ENCODE peak calls at places on chromosomes 12 and 14, in ten cellular contexts. Z, E, T, J, M, I, R, A, P and G are unnamed samples.

GRCh38 chr12:64685605-64686004 is 73.6 kb downstream of the GNS start:
- DNase-seq in Z (no peak), E (no peak), T (no peak), J (no peak), M (no peak), I (no peak), R (no peak), A (no peak), P (no peak), G (no peak)

GRCh38 chr12:57235012-57235727 is 5.7 kb downstream of the SHMT2 start:
- DNase-seq in Z (no peak), E (peak; percentile 77), T (peak; percentile 87), J (peak; percentile 63), M (no peak), I (no peak), R (peak; percentile 53), A (no peak), P (peak; percentile 45), G (no peak)

GRCh38 chr14:49303952-49304516 is 282.1 kb downstream of the RPS29 start:
- DNase-seq in Z (no peak), E (no peak), T (no peak), J (no peak), M (peak; percentile 23), I (no peak), R (no peak), A (no peak), P (no peak), G (peak; percentile 25)

GRCh38 chr12:11661491-11662085 is 12.1 kb downstream of the ETV6 start:
- DNase-seq in Z (no peak), E (peak; percentile 67), T (no peak), J (no peak), M (no peak), I (no peak), R (no peak), A (no peak), P (no peak), G (no peak)

GRCh38 chr14:76918751-76919421 is 92.7 kb downstream of the LRRC74A start:
- DNase-seq in Z (no peak), E (peak; percentile 97), T (peak; percentile 98), J (peak; percentile 24), M (peak; percentile 98), I (peak; percentile 94), R (peak; percentile 97), A (peak; percentile 88), P (peak; percentile 94), G (peak; percentile 99)

GRCh38 chr14:74712499-74713394 is at the start of the genes AREL1 and FCF1:
- DNase-seq in Z (peak; percentile 90), E (peak; percentile 80), T (peak; percentile 78), J (peak; percentile 90), M (peak; percentile 78), I (peak; percentile 82), R (peak; percentile 78), A (peak; percentile 92), P (peak; percentile 79), G (peak; percentile 98)

GRCh38 chr14:100065942-100066574 is 836 bp downstream of the EVL start:
- DNase-seq in Z (peak; percentile 91), E (peak; percentile 41), T (no peak), J (no peak), M (no peak), I (peak; percentile 47), R (no peak), A (peak; percentile 91), P (no peak), G (no peak)

GRCh38 chr14:50335389-50335788 is 23.3 kb downstream of the DMAC2L start:
- DNase-seq in Z (no peak), E (no peak), T (peak; percentile 51), J (peak; percentile 13), M (no peak), I (no peak), R (peak; percentile 36), A (peak; percentile 61), P (no peak), G (no peak)

GRCh38 chr12:1592444-1593231 is 1.7 kb downstream of the FBXL14 start:
- DNase-seq in Z (peak; percentile 83), E (no peak), T (peak; percentile 56), J (no peak), M (no peak), I (peak; percentile 56), R (no peak), A (peak; percentile 76), P (peak; percentile 47), G (peak; percentile 68)

GRCh38 chr12:21940972-21941521 is at the start of gene ABCC9:
- DNase-seq in Z (no peak), E (peak; percentile 28), T (peak; percentile 73), J (no peak), M (peak; percentile 52), I (peak; percentile 59), R (peak; percentile 72), A (no peak), P (peak; percentile 51), G (peak; percentile 73)

GRCh38 chr12:127455347-127456265 is 811.4 kb upstream of the TMEM132C start:
- DNase-seq in Z (no peak), E (no peak), T (no peak), J (no peak), M (no peak), I (no peak), R (no peak), A (no peak), P (no peak), G (peak; percentile 48)

GRCh38 chr12:98352835-98353234 is 162.6 kb upstream of the TMPO start:
- DNase-seq in Z (no peak), E (no peak), T (no peak), J (no peak), M (no peak), I (no peak), R (no peak), A (no peak), P (no peak), G (no peak)

GRCh38 chr14:69044965-69045555 is 66.0 kb upstream of the ACTN1 start:
- DNase-seq in Z (no peak), E (no peak), T (peak; percentile 68), J (no peak), M (peak; percentile 44), I (no peak), R (peak; percentile 53), A (no peak), P (no peak), G (peak; percentile 76)

GRCh38 chr12:42144174-42144423 is 575 bp downstream of the GXYLT1 start:
- DNase-seq in Z (peak; percentile 39), E (no peak), T (no peak), J (no peak), M (peak; percentile 29), I (no peak), R (no peak), A (no peak), P (no peak), G (no peak)

GRCh38 chr12:107353312-107353711 is 260.0 kb upstream of the CRY1 start:
- DNase-seq in Z (no peak), E (no peak), T (no peak), J (no peak), M (no peak), I (no peak), R (no peak), A (no peak), P (no peak), G (no peak)

GRCh38 chr12:107352347-107353081 is 259.2 kb upstream of the CRY1 start:
- DNase-seq in Z (no peak), E (no peak), T (no peak), J (peak; percentile 92), M (no peak), I (no peak), R (no peak), A (no peak), P (no peak), G (no peak)

GRCh38 chr12:107351109-107351508 is 257.8 kb upstream of the CRY1 start:
- DNase-seq in Z (no peak), E (no peak), T (no peak), J (no peak), M (no peak), I (no peak), R (no peak), A (no peak), P (no peak), G (no peak)

GRCh38 chr12:107349839-107350238 is 256.5 kb upstream of the CRY1 start:
- DNase-seq in Z (no peak), E (no peak), T (no peak), J (peak; percentile 76), M (no peak), I (no peak), R (no peak), A (no peak), P (no peak), G (no peak)

GRCh38 chr12:107351716-107352115 is 258.4 kb upstream of the CRY1 start:
- DNase-seq in Z (no peak), E (no peak), T (no peak), J (no peak), M (no peak), I (no peak), R (no peak), A (no peak), P (no peak), G (no peak)
- H3K4me1 ChIP-seq in Z (peaks cover 35% of the 10 kb centered on the region), E (no peaks in the 10 kb centered on the region), T (no peaks in the 10 kb centered on the region), J (peaks cover 97% of the 10 kb centered on the region), M (no peaks in the 10 kb centered on the region), I (no peaks in the 10 kb centered on the region), R (no peaks in the 10 kb centered on the region), A (no peaks in the 10 kb centered on the region), P (no peaks in the 10 kb centered on the region), G (peaks cover 15% of the 10 kb centered on the region)

DNA sequence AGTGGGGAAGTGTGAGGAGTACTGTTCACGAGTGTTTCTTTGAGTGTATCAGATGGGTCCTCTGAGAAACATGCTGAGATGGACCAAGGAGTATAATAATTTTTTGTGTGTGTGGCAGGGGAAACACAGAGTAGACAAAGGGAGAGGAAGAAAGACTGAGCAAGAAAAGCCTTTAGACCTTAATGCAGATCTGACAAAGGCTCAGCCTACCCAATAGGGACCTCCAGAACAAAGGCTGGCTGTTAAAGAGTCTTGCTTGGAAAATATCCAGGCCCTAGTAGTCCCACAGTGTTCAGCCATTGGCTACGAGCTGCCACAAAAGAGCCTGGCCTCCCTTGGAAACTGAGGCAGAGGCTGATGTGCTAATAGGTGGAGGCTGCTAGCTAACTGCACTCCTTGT is 13.5 kb downstream of the COQ5 start:
- DNase-seq in Z (no peak), E (no peak), T (no peak), J (no peak), M (no peak), I (no peak), R (no peak), A (no peak), P (no peak), G (no peak)
- H3K36me3 ChIP-seq in Z (peaks cover 15% of the 10 kb centered on the region), E (peaks cover 84% of the 10 kb centered on the region), T (peaks cover 86% of the 10 kb centered on the region), J (peaks cover 1% of the 10 kb centered on the region), M (peaks cover 28% of the 10 kb centered on the region), I (peaks cover 3% of the 10 kb centered on the region), R (peaks cover 8% of the 10 kb centered on the region), A (no peaks in the 10 kb centered on the region), P (peaks cover 71% of the 10 kb centered on the region), G (peaks cover 11% of the 10 kb centered on the region)

DNA sequence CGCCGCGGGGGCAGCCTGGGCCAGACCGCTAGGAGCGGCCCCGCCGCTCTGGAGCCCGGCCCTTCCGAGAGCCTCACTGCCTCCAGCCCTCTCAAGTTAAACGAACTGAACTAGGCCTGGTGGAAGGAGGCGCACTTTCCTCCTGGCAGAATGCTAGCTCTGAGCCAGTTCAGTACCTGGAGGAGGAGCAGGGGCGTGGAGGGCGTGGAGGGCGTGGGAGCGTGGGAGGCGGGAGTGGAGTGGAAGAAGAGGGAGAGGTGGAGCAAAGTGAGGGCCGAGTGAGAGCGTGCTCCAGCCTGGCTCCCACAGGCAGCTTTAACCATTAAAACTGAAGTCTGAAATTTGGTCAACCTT is 5.3 kb downstream of the LTB4R start:
- DNase-seq in Z (no peak), E (no peak), T (no peak), J (no peak), M (no peak), I (peak; percentile 30), R (no peak), A (no peak), P (no peak), G (no peak)
- H3K4me3 ChIP-seq in Z (no peak overlapping the region), E (peak overlapping the region; percentile 18), T (peak overlapping the region; percentile 4), J (no peak overlapping the region), M (no peak overlapping the region), I (no peak overlapping the region), R (peak overlapping the region; percentile 34), A (no peak overlapping the region), P (peak overlapping the region; percentile 19), G (no peak overlapping the region)

GRCh38 chr12:52202361-52203078 is 10.7 kb upstream of the KRT80 start:
- DNase-seq in Z (no peak), E (no peak), T (peak; percentile 19), J (no peak), M (peak; percentile 21), I (peak; percentile 32), R (no peak), A (no peak), P (peak; percentile 44), G (no peak)
- H3K4me1 ChIP-seq in Z (no peaks in the 10 kb centered on the region), E (peaks cover 12% of the 10 kb centered on the region), T (peaks cover 16% of the 10 kb centered on the region), J (peaks cover 12% of the 10 kb centered on the region), M (peaks cover 26% of the 10 kb centered on the region), I (peaks cover 13% of the 10 kb centered on the region), R (peaks cover 2% of the 10 kb centered on the region), A (no peaks in the 10 kb centered on the region), P (peaks cover 47% of the 10 kb centered on the region), G (peaks cover 33% of the 10 kb centered on the region)